ENCODE peak calls at places on chromosomes 5 and 9, in ten cellular contexts. S, Z, R, Q, I, L, B, W, A and K are unnamed samples.
A peak's percentile ranks its signal among the peaks of the same experiment; 100 is the strongest.

GRCh38 chr9:111839981-111840380 is 45.2 kb upstream of the SHOC1 start:
- DNase-seq in S (no peak), Z (no peak), R (no peak), Q (no peak), I (no peak), L (no peak), B (no peak), W (no peak), A (no peak), K (no peak)

GRCh38 chr9:98105006-98105405 is 14.0 kb downstream of the TRIM14 start:
- DNase-seq in S (no peak), Z (no peak), R (no peak), Q (no peak), I (no peak), L (no peak), B (no peak), W (peak; percentile 45), A (no peak), K (no peak)

GRCh38 chr5:127909078-127909477 is 174.5 kb upstream of the SLC12A2 start:
- DNase-seq in S (no peak), Z (no peak), R (peak; percentile 2), Q (no peak), I (peak; percentile 47), L (peak; percentile 50), B (no peak), W (no peak), A (no peak), K (peak; percentile 48)

GRCh38 chr9:108913391-108913790 is 20.5 kb downstream of the ELP1 start:
- DNase-seq in S (no peak), Z (no peak), R (no peak), Q (no peak), I (no peak), L (no peak), B (no peak), W (no peak), A (no peak), K (no peak)

GRCh38 chr5:137086289-137086838 is 412.8 kb downstream of the SPOCK1 start:
- DNase-seq in S (no peak), Z (no peak), R (no peak), Q (no peak), I (no peak), L (no peak), B (no peak), W (no peak), A (no peak), K (no peak)

GRCh38 chr5:53194086-53194485 is 84.5 kb upstream of the MOCS2 start:
- DNase-seq in S (no peak), Z (no peak), R (no peak), Q (no peak), I (no peak), L (no peak), B (no peak), W (no peak), A (no peak), K (no peak)

GRCh38 chr9:89149726-89150125 is 28.9 kb downstream of the SHC3 start:
- DNase-seq in S (no peak), Z (no peak), R (no peak), Q (no peak), I (no peak), L (no peak), B (no peak), W (no peak), A (no peak), K (no peak)

GRCh38 chr9:89814340-89815040 is 209.7 kb downstream of the GADD45G start:
- DNase-seq in S (peak; percentile 26), Z (no peak), R (no peak), Q (no peak), I (no peak), L (peak; percentile 51), B (no peak), W (no peak), A (no peak), K (no peak)

GRCh38 chr5:1858436-1858835 is 24.3 kb downstream of the IRX4 start:
- DNase-seq in S (no peak), Z (no peak), R (no peak), Q (no peak), I (no peak), L (no peak), B (no peak), W (no peak), A (no peak), K (no peak)

GRCh38 chr5:104793452-104794120 is 1231.0 kb upstream of the NUDT12 start:
- DNase-seq in S (no peak), Z (no peak), R (no peak), Q (no peak), I (no peak), L (no peak), B (no peak), W (no peak), A (no peak), K (no peak)

GRCh38 chr9:92634712-92635605 is 35.0 kb downstream of the IPPK start:
- DNase-seq in S (peak; percentile 78), Z (peak; percentile 7), R (peak; percentile 89), Q (peak; percentile 19), I (peak; percentile 62), L (peak; percentile 95), B (peak; percentile 56), W (peak; percentile 93), A (peak; percentile 63), K (peak; percentile 95)

GRCh38 chr5:179222246-179223017 is 122.8 kb downstream of the ADAMTS2 start:
- DNase-seq in S (no peak), Z (no peak), R (no peak), Q (no peak), I (no peak), L (peak; percentile 42), B (no peak), W (no peak), A (no peak), K (no peak)

GRCh38 chr5:122183098-122183794 is 53.9 kb downstream of the ZNF474 start:
- DNase-seq in S (peak; percentile 73), Z (no peak), R (no peak), Q (no peak), I (no peak), L (no peak), B (peak; percentile 2), W (peak; percentile 88), A (no peak), K (no peak)

GRCh38 chr5:119022017-119022745 is 33.8 kb upstream of the DTWD2 start:
- DNase-seq in S (no peak), Z (no peak), R (no peak), Q (no peak), I (peak; percentile 28), L (peak; percentile 32), B (no peak), W (no peak), A (no peak), K (no peak)

GRCh38 chr9:76686756-76687155 is 77.5 kb upstream of the PCA3 start:
- DNase-seq in S (no peak), Z (no peak), R (no peak), Q (no peak), I (no peak), L (no peak), B (no peak), W (no peak), A (no peak), K (no peak)

GRCh38 chr9:126164796-126165525 is 161.7 kb upstream of the MVB12B start:
- DNase-seq in S (no peak), Z (no peak), R (no peak), Q (no peak), I (no peak), L (peak; percentile 39), B (no peak), W (no peak), A (no peak), K (no peak)

GRCh38 chr9:132694144-132694543 is 23.9 kb downstream of the GTF3C4 start:
- DNase-seq in S (no peak), Z (no peak), R (no peak), Q (no peak), I (peak; percentile 5), L (peak; percentile 45), B (no peak), W (no peak), A (peak; percentile 14), K (no peak)

GRCh38 chr5:78009937-78010527 is 233.9 kb upstream of the TBCA start:
- DNase-seq in S (no peak), Z (no peak), R (no peak), Q (no peak), I (no peak), L (no peak), B (no peak), W (no peak), A (no peak), K (no peak)

GRCh38 chr9:38068616-38068865 is 486 bp downstream of the SHB start:
- DNase-seq in S (no peak), Z (peak; percentile 14), R (peak; percentile 22), Q (no peak), I (no peak), L (no peak), B (peak; percentile 41), W (no peak), A (peak; percentile 28), K (no peak)

GRCh38 chr9:124004608-124005007 is 7.0 kb upstream of the LHX2 start:
- DNase-seq in S (no peak), Z (no peak), R (no peak), Q (no peak), I (no peak), L (no peak), B (no peak), W (no peak), A (no peak), K (no peak)

GRCh38 chr9:38346811-38347735 is 45.4 kb upstream of the ALDH1B1 start:
- DNase-seq in S (no peak), Z (no peak), R (no peak), Q (no peak), I (no peak), L (peak; percentile 63), B (no peak), W (peak; percentile 64), A (no peak), K (peak; percentile 28)

GRCh38 chr5:178839319-178839704 is 20.4 kb upstream of the ZNF354B start:
- DNase-seq in S (peak; percentile 34), Z (peak; percentile 16), R (peak; percentile 58), Q (no peak), I (no peak), L (peak; percentile 74), B (peak; percentile 16), W (peak; percentile 84), A (peak; percentile 31), K (peak; percentile 90)

GRCh38 chr5:137921931-137922330 is 32.7 kb downstream of the PKD2L2 start:
- DNase-seq in S (no peak), Z (no peak), R (no peak), Q (no peak), I (no peak), L (no peak), B (no peak), W (no peak), A (no peak), K (no peak)

GRCh38 chr9:127176631-127177030 is 54.2 kb upstream of the ANGPTL2 start:
- DNase-seq in S (no peak), Z (no peak), R (no peak), Q (no peak), I (no peak), L (no peak), B (no peak), W (peak; percentile 32), A (no peak), K (peak; percentile 1)

GRCh38 chr9:121819511-121820231 is 168.2 kb downstream of the DAB2IP start:
- DNase-seq in S (no peak), Z (no peak), R (peak; percentile 47), Q (no peak), I (no peak), L (peak; percentile 93), B (no peak), W (peak; percentile 74), A (no peak), K (peak; percentile 58)

GRCh38 chr9:126938332-126938731 is 23.8 kb downstream of the RALGPS1 start:
- DNase-seq in S (no peak), Z (no peak), R (no peak), Q (no peak), I (no peak), L (no peak), B (no peak), W (no peak), A (no peak), K (no peak)

GRCh38 chr9:133487331-133487725 is 8.4 kb upstream of the SLC2A6 start:
- DNase-seq in S (no peak), Z (no peak), R (no peak), Q (no peak), I (no peak), L (no peak), B (no peak), W (peak; percentile 71), A (no peak), K (no peak)

GRCh38 chr5:146877783-146878470 is 630 bp downstream of the PPP2R2B start:
- DNase-seq in S (peak; percentile 15), Z (peak; percentile 0), R (peak; percentile 12), Q (no peak), I (peak; percentile 63), L (peak; percentile 83), B (peak; percentile 49), W (peak; percentile 81), A (peak; percentile 6), K (peak; percentile 65)